ENCODE peak calls at places on chromosomes 13 and 19, in eight cellular contexts. One of them, this sample, is unnamed.

GRCh38 chr13:111508164-111508870 is 187.9 kb downstream of the TEX29 start:
- DNase-seq in progenitor cell of endocrine pancreas: no peak
- DNase-seq in mammary epithelial cell: no peak
- DNase-seq in fibroblast of the aortic adventitia: no peak
- DNase-seq in GM12865: no peak
- DNase-seq in tibial artery: no peak
- DNase-seq in endothelial cell: no peak
- DNase-seq in cardiac muscle cell: no peak
- DNase-seq in this sample: no peak

GRCh38 chr19:35041548-35042055 is at the start of gene HPN:
- DNase-seq in progenitor cell of endocrine pancreas: peak
- DNase-seq in mammary epithelial cell: no peak
- DNase-seq in fibroblast of the aortic adventitia: no peak
- DNase-seq in GM12865: no peak
- DNase-seq in tibial artery: no peak
- DNase-seq in endothelial cell: no peak
- DNase-seq in cardiac muscle cell: peak
- DNase-seq in this sample: no peak

GRCh38 chr19:1070576-1070930 is 3.6 kb downstream of the ARHGAP45 start:
- DNase-seq in progenitor cell of endocrine pancreas: no peak
- DNase-seq in mammary epithelial cell: no peak
- DNase-seq in fibroblast of the aortic adventitia: no peak
- DNase-seq in GM12865: no peak
- DNase-seq in tibial artery: no peak
- DNase-seq in endothelial cell: no peak
- DNase-seq in cardiac muscle cell: no peak
- DNase-seq in this sample: no peak

GRCh38 chr19:44212250-44212864 is at the start of gene ZNF227:
- DNase-seq in progenitor cell of endocrine pancreas: peak
- DNase-seq in mammary epithelial cell: peak
- DNase-seq in fibroblast of the aortic adventitia: peak
- DNase-seq in GM12865: peak
- DNase-seq in tibial artery: peak
- DNase-seq in endothelial cell: peak
- DNase-seq in cardiac muscle cell: peak
- DNase-seq in this sample: peak

GRCh38 chr19:16901491-16902175 is 12.8 kb downstream of the F2RL3 start:
- DNase-seq in progenitor cell of endocrine pancreas: no peak
- DNase-seq in mammary epithelial cell: no peak
- DNase-seq in fibroblast of the aortic adventitia: no peak
- DNase-seq in GM12865: no peak
- DNase-seq in tibial artery: no peak
- DNase-seq in endothelial cell: no peak
- DNase-seq in cardiac muscle cell: no peak
- DNase-seq in this sample: no peak

GRCh38 chr19:3433313-3433712 is 47.0 kb downstream of the SMIM24 start:
- DNase-seq in progenitor cell of endocrine pancreas: no peak
- DNase-seq in mammary epithelial cell: no peak
- DNase-seq in fibroblast of the aortic adventitia: no peak
- DNase-seq in GM12865: no peak
- DNase-seq in tibial artery: no peak
- DNase-seq in endothelial cell: no peak
- DNase-seq in cardiac muscle cell: no peak
- DNase-seq in this sample: no peak

GRCh38 chr13:20227730-20228129 is 4.4 kb downstream of the GJB6 start:
- DNase-seq in progenitor cell of endocrine pancreas: no peak
- DNase-seq in mammary epithelial cell: no peak
- DNase-seq in fibroblast of the aortic adventitia: no peak
- DNase-seq in GM12865: no peak
- DNase-seq in tibial artery: no peak
- DNase-seq in endothelial cell: no peak
- DNase-seq in cardiac muscle cell: no peak
- DNase-seq in this sample: no peak

GRCh38 chr13:99178636-99179035 is 22.0 kb upstream of the UBAC2 start:
- DNase-seq in progenitor cell of endocrine pancreas: no peak
- DNase-seq in mammary epithelial cell: no peak
- DNase-seq in fibroblast of the aortic adventitia: no peak
- DNase-seq in GM12865: peak
- DNase-seq in tibial artery: no peak
- DNase-seq in endothelial cell: no peak
- DNase-seq in cardiac muscle cell: no peak
- DNase-seq in this sample: no peak

GRCh38 chr19:14577885-14578427 is 4.9 kb upstream of the CLEC17A start:
- DNase-seq in progenitor cell of endocrine pancreas: no peak
- DNase-seq in mammary epithelial cell: no peak
- DNase-seq in fibroblast of the aortic adventitia: no peak
- DNase-seq in GM12865: peak
- DNase-seq in tibial artery: no peak
- DNase-seq in endothelial cell: no peak
- DNase-seq in cardiac muscle cell: no peak
- DNase-seq in this sample: no peak

GRCh38 chr19:38337360-38337653 is 1.7 kb downstream of the CATSPERG start:
- DNase-seq in progenitor cell of endocrine pancreas: no peak
- DNase-seq in mammary epithelial cell: no peak
- DNase-seq in fibroblast of the aortic adventitia: no peak
- DNase-seq in GM12865: no peak
- DNase-seq in tibial artery: no peak
- DNase-seq in endothelial cell: no peak
- DNase-seq in cardiac muscle cell: no peak
- DNase-seq in this sample: no peak

GRCh38 chr13:41025518-41025917 is 6.4 kb upstream of the ELF1 start:
- DNase-seq in progenitor cell of endocrine pancreas: no peak
- DNase-seq in mammary epithelial cell: no peak
- DNase-seq in fibroblast of the aortic adventitia: no peak
- DNase-seq in GM12865: no peak
- DNase-seq in tibial artery: no peak
- DNase-seq in endothelial cell: no peak
- DNase-seq in cardiac muscle cell: no peak
- DNase-seq in this sample: no peak

GRCh38 chr19:51727349-51727880 is 3.6 kb upstream of the HAS1 start:
- DNase-seq in progenitor cell of endocrine pancreas: no peak
- DNase-seq in mammary epithelial cell: peak
- DNase-seq in fibroblast of the aortic adventitia: peak
- DNase-seq in GM12865: no peak
- DNase-seq in tibial artery: no peak
- DNase-seq in endothelial cell: no peak
- DNase-seq in cardiac muscle cell: no peak
- DNase-seq in this sample: peak

GRCh38 chr13:101639711-101640110 is 187.2 kb downstream of the ITGBL1 start:
- DNase-seq in progenitor cell of endocrine pancreas: no peak
- DNase-seq in mammary epithelial cell: no peak
- DNase-seq in fibroblast of the aortic adventitia: no peak
- DNase-seq in GM12865: no peak
- DNase-seq in tibial artery: no peak
- DNase-seq in endothelial cell: no peak
- DNase-seq in cardiac muscle cell: no peak
- DNase-seq in this sample: no peak

GRCh38 chr13:75250526-75251183 is 231.3 kb downstream of the TBC1D4 start:
- DNase-seq in progenitor cell of endocrine pancreas: no peak
- DNase-seq in mammary epithelial cell: peak
- DNase-seq in fibroblast of the aortic adventitia: peak
- DNase-seq in GM12865: no peak
- DNase-seq in tibial artery: no peak
- DNase-seq in endothelial cell: no peak
- DNase-seq in cardiac muscle cell: no peak
- DNase-seq in this sample: no peak

GRCh38 chr19:7506385-7507328 is 9.2 kb upstream of the ZNF358 start:
- DNase-seq in progenitor cell of endocrine pancreas: no peak
- DNase-seq in mammary epithelial cell: peak
- DNase-seq in fibroblast of the aortic adventitia: peak
- DNase-seq in GM12865: peak
- DNase-seq in tibial artery: peak
- DNase-seq in endothelial cell: peak
- DNase-seq in cardiac muscle cell: peak
- DNase-seq in this sample: peak

DNA sequence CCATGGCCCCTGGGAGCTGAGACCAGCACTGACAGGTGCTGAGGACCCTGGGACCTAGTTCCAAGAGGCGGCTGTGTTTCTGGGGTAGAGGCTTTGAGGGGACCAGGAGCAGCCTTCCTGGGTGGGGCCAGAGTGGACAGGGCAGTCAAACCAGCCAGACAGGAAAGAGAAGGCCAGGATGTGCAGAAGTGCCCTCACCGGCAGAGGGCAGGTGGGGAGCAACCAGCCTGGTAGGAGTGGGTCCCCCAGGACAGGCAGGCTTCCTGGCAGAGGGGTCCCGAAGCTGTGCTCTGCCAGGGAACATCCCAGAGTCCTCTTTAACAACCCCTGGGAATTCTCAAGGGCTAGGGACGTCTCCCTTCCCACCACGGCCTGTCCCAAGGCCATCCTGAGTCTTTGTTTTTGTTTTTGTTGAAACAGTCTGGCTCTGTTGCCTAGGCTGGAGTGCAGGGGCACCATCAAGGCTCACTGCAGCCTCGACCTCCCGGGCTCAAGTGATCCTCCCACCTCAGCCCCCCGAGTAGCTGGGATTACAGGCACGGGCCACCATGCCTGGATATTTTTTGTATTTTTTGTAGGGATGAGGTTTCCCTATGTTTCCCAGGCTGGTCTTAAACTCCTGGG is 3.0 kb upstream of the HIPK4 start:
- DNase-seq in progenitor cell of endocrine pancreas: no peak
- DNase-seq in mammary epithelial cell: peak
- DNase-seq in fibroblast of the aortic adventitia: no peak
- DNase-seq in GM12865: no peak
- DNase-seq in tibial artery: no peak
- DNase-seq in endothelial cell: no peak
- DNase-seq in cardiac muscle cell: no peak
- DNase-seq in this sample: no peak
- TF ChIP-seq CTCF in progenitor cell of endocrine pancreas: no peak
- TF ChIP-seq CTCF in mammary epithelial cell: peak
- TF ChIP-seq CTCF in fibroblast of the aortic adventitia: peak
- TF ChIP-seq CTCF in GM12865: peak
- TF ChIP-seq CTCF in tibial artery: no peak
- TF ChIP-seq CTCF in endothelial cell: no peak
- TF ChIP-seq CTCF in cardiac muscle cell: peak
- TF ChIP-seq CTCF in this sample: peak

GRCh38 chr13:25225970-25226369 is 53.9 kb upstream of the AMER2 start:
- DNase-seq in progenitor cell of endocrine pancreas: no peak
- DNase-seq in mammary epithelial cell: no peak
- DNase-seq in fibroblast of the aortic adventitia: no peak
- DNase-seq in GM12865: no peak
- DNase-seq in tibial artery: no peak
- DNase-seq in endothelial cell: no peak
- DNase-seq in cardiac muscle cell: no peak
- DNase-seq in this sample: no peak
- TF ChIP-seq CTCF in progenitor cell of endocrine pancreas: no peak
- TF ChIP-seq CTCF in mammary epithelial cell: no peak
- TF ChIP-seq CTCF in fibroblast of the aortic adventitia: no peak
- TF ChIP-seq CTCF in GM12865: no peak
- TF ChIP-seq CTCF in tibial artery: no peak
- TF ChIP-seq CTCF in endothelial cell: no peak
- TF ChIP-seq CTCF in cardiac muscle cell: no peak
- TF ChIP-seq CTCF in this sample: no peak

DNA sequence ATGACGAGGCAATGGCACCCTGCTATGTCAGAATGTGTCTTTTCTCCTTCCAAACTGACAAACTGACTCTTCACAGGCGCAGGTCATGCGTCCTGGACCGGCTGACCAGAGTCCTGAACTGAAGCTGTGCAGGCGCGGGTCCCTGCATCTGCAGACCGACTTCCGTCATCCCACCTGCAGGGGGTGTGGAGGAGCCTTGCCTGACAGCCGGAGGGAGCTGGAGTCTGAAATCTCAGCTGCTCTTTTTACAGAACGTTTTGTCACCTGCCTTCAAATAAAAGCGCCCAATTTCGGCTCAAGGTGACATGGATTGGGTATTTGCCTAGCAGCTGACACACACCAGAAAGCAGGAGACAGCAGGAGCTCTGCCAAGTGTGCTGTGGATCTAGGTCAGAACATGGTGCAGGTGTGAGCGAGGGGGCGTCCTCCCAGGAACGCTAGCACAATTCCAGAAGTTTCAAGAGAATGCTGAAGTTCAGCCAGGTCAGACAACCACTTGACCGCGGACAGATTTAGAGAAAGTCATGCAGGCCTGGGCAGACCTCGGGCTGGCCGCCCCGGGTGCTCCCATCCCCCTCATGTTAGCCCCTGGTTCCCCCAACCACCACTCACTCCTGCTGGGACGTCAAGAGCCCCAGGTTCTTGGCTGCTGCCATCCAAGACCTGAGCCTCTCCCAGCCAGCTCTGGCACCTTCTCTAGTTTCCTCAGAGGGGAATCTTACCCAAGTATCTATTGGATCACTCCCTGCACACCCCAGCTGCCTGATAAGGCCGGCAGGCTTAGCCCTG is 32.8 kb downstream of the ELL start:
- DNase-seq in progenitor cell of endocrine pancreas: peak
- DNase-seq in mammary epithelial cell: no peak
- DNase-seq in fibroblast of the aortic adventitia: no peak
- DNase-seq in GM12865: no peak
- DNase-seq in tibial artery: no peak
- DNase-seq in endothelial cell: peak
- DNase-seq in cardiac muscle cell: peak
- DNase-seq in this sample: no peak
- TF ChIP-seq CTCF in progenitor cell of endocrine pancreas: peak
- TF ChIP-seq CTCF in mammary epithelial cell: peak
- TF ChIP-seq CTCF in fibroblast of the aortic adventitia: peak
- TF ChIP-seq CTCF in GM12865: no peak
- TF ChIP-seq CTCF in tibial artery: no peak
- TF ChIP-seq CTCF in endothelial cell: peak
- TF ChIP-seq CTCF in cardiac muscle cell: peak
- TF ChIP-seq CTCF in this sample: no peak

GRCh38 chr13:108787709-108788394 is 158.4 kb downstream of the MYO16 start:
- DNase-seq in progenitor cell of endocrine pancreas: no peak
- DNase-seq in mammary epithelial cell: no peak
- DNase-seq in fibroblast of the aortic adventitia: no peak
- DNase-seq in GM12865: no peak
- DNase-seq in tibial artery: no peak
- DNase-seq in endothelial cell: no peak
- DNase-seq in cardiac muscle cell: no peak
- DNase-seq in this sample: no peak

GRCh38 chr13:108789476-108789875 is 160.1 kb downstream of the MYO16 start:
- DNase-seq in progenitor cell of endocrine pancreas: no peak
- DNase-seq in mammary epithelial cell: no peak
- DNase-seq in fibroblast of the aortic adventitia: no peak
- DNase-seq in GM12865: no peak
- DNase-seq in tibial artery: no peak
- DNase-seq in endothelial cell: no peak
- DNase-seq in cardiac muscle cell: no peak
- DNase-seq in this sample: no peak

GRCh38 chr13:108786578-108787100 is 157.2 kb downstream of the MYO16 start:
- DNase-seq in progenitor cell of endocrine pancreas: no peak
- DNase-seq in mammary epithelial cell: no peak
- DNase-seq in fibroblast of the aortic adventitia: no peak
- DNase-seq in GM12865: no peak
- DNase-seq in tibial artery: no peak
- DNase-seq in endothelial cell: no peak
- DNase-seq in cardiac muscle cell: no peak
- DNase-seq in this sample: no peak

GRCh38 chr13:108780706-108781105 is 151.3 kb downstream of the MYO16 start:
- DNase-seq in progenitor cell of endocrine pancreas: no peak
- DNase-seq in mammary epithelial cell: no peak
- DNase-seq in fibroblast of the aortic adventitia: no peak
- DNase-seq in GM12865: no peak
- DNase-seq in tibial artery: no peak
- DNase-seq in endothelial cell: no peak
- DNase-seq in cardiac muscle cell: no peak
- DNase-seq in this sample: no peak

DNA sequence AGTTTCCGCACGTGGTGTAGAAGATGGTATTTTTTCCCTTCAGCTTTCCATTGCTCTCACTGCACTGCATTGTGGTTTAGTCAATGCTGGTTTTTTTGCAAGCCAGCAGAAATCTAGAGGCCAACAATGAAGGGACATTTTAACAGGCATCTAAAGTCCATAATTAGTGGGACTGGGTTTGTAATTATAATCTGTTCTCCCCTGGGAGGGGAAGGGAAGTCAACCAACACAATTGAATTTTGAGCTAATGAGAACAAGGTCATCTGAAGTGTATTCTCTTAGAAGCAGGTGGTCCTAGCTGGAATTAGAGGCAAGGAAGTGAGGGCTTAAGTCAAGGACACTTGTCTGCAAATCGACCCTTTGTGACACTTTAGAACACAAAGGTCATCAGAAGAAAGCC is 156.4 kb downstream of the MYO16 start:
- DNase-seq in progenitor cell of endocrine pancreas: no peak
- DNase-seq in mammary epithelial cell: no peak
- DNase-seq in fibroblast of the aortic adventitia: no peak
- DNase-seq in GM12865: no peak
- DNase-seq in tibial artery: no peak
- DNase-seq in endothelial cell: no peak
- DNase-seq in cardiac muscle cell: no peak
- DNase-seq in this sample: no peak
- TF ChIP-seq CTCF in progenitor cell of endocrine pancreas: no peak
- TF ChIP-seq CTCF in mammary epithelial cell: no peak
- TF ChIP-seq CTCF in fibroblast of the aortic adventitia: no peak
- TF ChIP-seq CTCF in GM12865: no peak
- TF ChIP-seq CTCF in tibial artery: no peak
- TF ChIP-seq CTCF in endothelial cell: no peak
- TF ChIP-seq CTCF in cardiac muscle cell: no peak
- TF ChIP-seq CTCF in this sample: no peak